ENCODE peak calls at places on chromosome 6, in nine cellular contexts. F is glutamatergic neuron, G is mesothelial cell of epicardium, J is tibial artery, X is lung, Y is AG10803, I is RWPE2, B is heart right ventricle, L is GM06990. U is an unnamed sample.

GRCh38 chr6:97437087-97437486 is 154.1 kb upstream of the MMS22L start:
- DNase-seq in J (no peak), G (no peak), Y (peak), I (no peak), F (no peak), X (no peak), B (no peak), L (no peak), U (no peak)

GRCh38 chr6:41625442-41625841 is 12.8 kb upstream of the MDFI start:
- DNase-seq in I (no peak), F (no peak), L (no peak), G (no peak), J (peak), B (peak), Y (no peak), X (no peak), U (no peak)

GRCh38 chr6:16205377-16206144 is 32.8 kb upstream of the GMPR start:
- DNase-seq in Y (peak), B (peak), I (no peak), L (peak), X (no peak), F (peak), J (no peak), G (no peak), U (peak)

GRCh38 chr6:14671937-14672336 is 554.4 kb downstream of the CD83 start:
- DNase-seq in I (no peak), F (no peak), L (no peak), B (no peak), X (no peak), Y (no peak), G (no peak), J (no peak), U (no peak)

GRCh38 chr6:88165877-88166492 is at the start of gene CNR1:
- DNase-seq in B (peak), J (peak), I (no peak), G (peak), L (peak), Y (peak), F (peak), X (peak), U (peak)

GRCh38 chr6:109526905-109527628 is 44.0 kb upstream of the ZBTB24 start:
- DNase-seq in B (peak), X (peak), I (no peak), F (peak), J (no peak), L (peak), Y (peak), G (no peak), U (peak)

GRCh38 chr6:135537782-135538301 is 40.3 kb upstream of the AHI1 start:
- DNase-seq in I (no peak), F (no peak), L (no peak), Y (peak), J (no peak), B (no peak), X (no peak), G (no peak), U (no peak)

GRCh38 chr6:158835616-158836221 is 16.6 kb upstream of the EZR start:
- DNase-seq in X (peak), I (no peak), L (no peak), Y (no peak), G (no peak), B (peak), J (no peak), F (no peak), U (no peak)

GRCh38 chr6:166997768-166998255 is 1.4 kb upstream of the CEP43 start:
- DNase-seq in F (peak), L (peak), J (peak), I (peak), B (peak), X (peak), G (no peak), Y (peak), U (peak)

GRCh38 chr6:111818539-111819226 is 54.6 kb downstream of the FYN start:
- DNase-seq in L (no peak), Y (peak), I (no peak), X (no peak), B (no peak), J (no peak), F (no peak), G (no peak), U (no peak)

GRCh38 chr6:134984821-134985220 is 34.9 kb upstream of the ALDH8A1 start:
- DNase-seq in F (no peak), L (no peak), Y (peak), J (no peak), B (no peak), X (no peak), I (no peak), G (no peak), U (no peak)

GRCh38 chr6:166852484-166852975 is 103.8 kb downstream of the RNASET2 start:
- DNase-seq in Y (no peak), X (no peak), L (no peak), I (no peak), G (no peak), B (no peak), J (no peak), F (no peak), U (no peak)

GRCh38 chr6:108920751-108921150 is 72.5 kb downstream of the ARMC2 start:
- DNase-seq in X (no peak), I (no peak), F (no peak), G (no peak), B (no peak), J (no peak), L (no peak), Y (no peak), U (no peak)

GRCh38 chr6:21026576-21027273 is 492.5 kb downstream of the CDKAL1 start:
- DNase-seq in X (no peak), I (no peak), F (no peak), Y (peak), L (no peak), J (no peak), G (no peak), B (no peak), U (no peak)

GRCh38 chr6:108610270-108610839 is 49.6 kb downstream of the FOXO3 start:
- DNase-seq in Y (no peak), J (no peak), I (no peak), B (no peak), F (no peak), X (no peak), L (no peak), G (no peak), U (no peak)

GRCh38 chr6:112037783-112038216 is 16.1 kb upstream of the CCN6 start:
- DNase-seq in Y (peak), J (peak), G (no peak), L (no peak), I (no peak), X (no peak), B (peak), F (no peak), U (no peak)

GRCh38 chr6:101626264-101626663 is 232.8 kb downstream of the GRIK2 start:
- DNase-seq in Y (no peak), I (no peak), G (no peak), X (no peak), F (peak), J (no peak), B (no peak), L (no peak), U (no peak)

GRCh38 chr6:37260063-37260843 is 2.3 kb upstream of the TMEM217 start:
- DNase-seq in G (no peak), F (no peak), L (peak), X (no peak), J (no peak), B (no peak), I (no peak), Y (no peak), U (no peak)

GRCh38 chr6:75243333-75244062 is at the start of gene COX7A2:
- DNase-seq in L (peak), F (peak), G (peak), I (peak), J (peak), B (peak), X (peak), Y (peak), U (peak)

GRCh38 chr6:154591220-154591619 is 80.7 kb upstream of the CNKSR3 start:
- DNase-seq in F (no peak), Y (no peak), X (no peak), J (no peak), I (no peak), B (no peak), G (no peak), L (no peak), U (no peak)

GRCh38 chr6:31548423-31548873 is 1.0 kb downstream of the NFKBIL1 start:
- DNase-seq in X (no peak), L (no peak), J (no peak), B (no peak), I (no peak), Y (no peak), F (no peak), G (no peak), U (no peak)

GRCh38 chr6:35552285-35552917 is 39.7 kb upstream of the TULP1 start:
- DNase-seq in I (no peak), G (no peak), J (no peak), F (no peak), Y (peak), B (no peak), L (peak), X (peak), U (peak)

GRCh38 chr6:27503436-27504030 is 30.6 kb upstream of the ZNF184 start:
- DNase-seq in J (peak), X (peak), B (peak), I (no peak), L (peak), G (peak), Y (peak), F (peak), U (peak)

GRCh38 chr6:159788276-159788675 is 1.1 kb downstream of the TCP1 start:
- DNase-seq in L (no peak), J (no peak), F (no peak), B (no peak), X (no peak), I (no peak), Y (no peak), G (no peak), U (no peak)

GRCh38 chr6:32886674-32887383 is 32.8 kb downstream of the PSMB9 start:
- DNase-seq in X (no peak), Y (peak), I (no peak), G (no peak), B (no peak), F (no peak), L (no peak), J (no peak), U (no peak)

GRCh38 chr6:155125916-155126315 is 130.8 kb downstream of the TIAM2 start:
- DNase-seq in L (no peak), X (no peak), Y (peak), I (no peak), G (no peak), J (no peak), B (no peak), F (no peak), U (no peak)

GRCh38 chr6:35688605-35689322 is at the start of gene FKBP5:
- DNase-seq in X (peak), I (peak), J (peak), B (peak), F (peak), G (peak), Y (peak), L (peak), U (peak)

GRCh38 chr6:4059115-4059777 is 19.7 kb downstream of the FAM217A start:
- DNase-seq in I (peak), L (no peak), G (no peak), X (no peak), B (no peak), J (no peak), Y (peak), F (no peak), U (no peak)

GRCh38 chr6:35319346-35320030 is 21.9 kb downstream of the DEF6 start:
- DNase-seq in B (no peak), J (no peak), X (no peak), Y (no peak), L (no peak), G (no peak), I (no peak), F (no peak), U (no peak)

GRCh38 chr6:39892490-39893129 is 41.7 kb downstream of the MOCS1 start:
- DNase-seq in F (peak), B (peak), L (no peak), G (no peak), J (peak), X (peak), I (no peak), Y (peak), U (peak)

GRCh38 chr6:144617231-144618199 is 332.4 kb downstream of the UTRN start:
- DNase-seq in L (no peak), Y (peak), I (no peak), J (no peak), X (no peak), B (no peak), F (no peak), G (no peak), U (no peak)

GRCh38 chr6:46954819-46955520 is 33.2 kb upstream of the ADGRF5 start:
- DNase-seq in X (peak), F (no peak), L (no peak), I (no peak), B (peak), G (no peak), J (no peak), Y (no peak), U (no peak)

GRCh38 chr6:27891300-27891913 is 20.8 kb downstream of the OR2B2 start:
- DNase-seq in B (no peak), L (no peak), J (no peak), I (no peak), Y (no peak), F (no peak), G (no peak), X (no peak), U (no peak)

GRCh38 chr6:140907235-140907634 is 1225.5 kb upstream of the GJE1 start:
- DNase-seq in B (no peak), L (no peak), F (no peak), G (no peak), J (no peak), X (no peak), Y (no peak), I (no peak), U (no peak)

GRCh38 chr6:56856036-56856580 is 98.8 kb upstream of the BEND6 start:
- DNase-seq in G (no peak), Y (no peak), L (no peak), X (no peak), F (no peak), I (no peak), B (peak), J (no peak), U (no peak)

GRCh38 chr6:18362058-18362561 is 25.0 kb upstream of the RNF144B start:
- DNase-seq in J (no peak), L (no peak), F (no peak), G (no peak), Y (peak), X (no peak), I (no peak), B (no peak), U (no peak)

GRCh38 chr6:163352011-163352685 is 62.4 kb upstream of the QKI start:
- DNase-seq in J (no peak), X (no peak), G (no peak), F (no peak), B (no peak), Y (no peak), L (no peak), I (no peak), U (no peak)

GRCh38 chr6:39128106-39128505 is 13.1 kb upstream of the SAYSD1 start:
- DNase-seq in L (no peak), F (no peak), I (no peak), X (no peak), G (no peak), J (no peak), Y (peak), B (no peak), U (no peak)

GRCh38 chr6:6686176-6686575 is 97.7 kb downstream of the LY86 start:
- DNase-seq in B (no peak), X (no peak), F (no peak), Y (no peak), J (no peak), G (no peak), L (no peak), I (no peak), U (no peak)

GRCh38 chr6:55449219-55449618 is 122.0 kb downstream of the GFRAL start:
- DNase-seq in F (no peak), I (no peak), J (no peak), L (no peak), Y (no peak), X (no peak), B (no peak), G (no peak), U (no peak)
- TF ChIP-seq CTCF in F (no peak), I (peak), J (no peak), L (no peak), Y (no peak), X (no peak), B (no peak), G (no peak), U (no peak)

GRCh38 chr6:156598316-156598715 is 178.9 kb upstream of the ARID1B start:
- DNase-seq in X (no peak), J (no peak), F (no peak), Y (no peak), I (no peak), L (no peak), B (no peak), G (no peak), U (no peak)
- TF ChIP-seq CTCF in X (no peak), J (no peak), F (no peak), Y (no peak), I (no peak), L (no peak), B (no peak), G (no peak), U (no peak)

GRCh38 chr6:34149831-34150400 is 4.0 kb upstream of the GRM4 start:
- DNase-seq in L (no peak), J (peak), F (no peak), G (no peak), X (no peak), B (no peak), I (peak), Y (no peak), U (no peak)

GRCh38 chr6:34152806-34153565 is 7.1 kb upstream of the GRM4 start:
- DNase-seq in B (no peak), X (no peak), F (no peak), Y (no peak), J (peak), G (no peak), I (peak), L (no peak), U (no peak)

GRCh38 chr6:34150766-34151165 is 4.9 kb upstream of the GRM4 start:
- DNase-seq in L (no peak), I (peak), X (no peak), F (no peak), B (no peak), G (no peak), J (peak), Y (no peak), U (no peak)

GRCh38 chr6:34152042-34152524 is 6.2 kb upstream of the GRM4 start:
- DNase-seq in I (peak), G (no peak), L (no peak), F (no peak), J (peak), B (no peak), X (no peak), Y (no peak), U (no peak)

GRCh38 chr6:34151321-34152041 is 5.6 kb upstream of the GRM4 start:
- DNase-seq in L (no peak), X (no peak), Y (no peak), J (peak), I (peak), B (no peak), F (no peak), G (no peak), U (no peak)
- TF ChIP-seq CTCF in L (no peak), X (no peak), Y (no peak), J (no peak), I (peak), B (no peak), F (no peak), G (no peak), U (no peak)

GRCh38 chr6:79782775-79783174 is 151.6 kb downstream of the SH3BGRL2 start:
- DNase-seq in J (no peak), F (no peak), G (no peak), Y (no peak), B (no peak), I (no peak), X (no peak), L (no peak), U (no peak)

GRCh38 chr6:79781916-79782315 is 150.8 kb downstream of the SH3BGRL2 start:
- DNase-seq in X (no peak), J (no peak), F (no peak), Y (no peak), I (no peak), L (no peak), B (no peak), G (no peak), U (no peak)

GRCh38 chr6:79777713-79778579 is 146.8 kb downstream of the SH3BGRL2 start:
- DNase-seq in B (peak), X (peak), I (peak), F (peak), J (peak), Y (peak), G (peak), L (peak), U (peak)

GRCh38 chr6:79775222-79775621 is 144.1 kb downstream of the SH3BGRL2 start:
- DNase-seq in F (no peak), I (no peak), J (no peak), L (no peak), B (no peak), X (no peak), G (no peak), Y (no peak), U (no peak)

GRCh38 chr6:79778794-79779193 is 147.7 kb downstream of the SH3BGRL2 start:
- DNase-seq in G (no peak), F (no peak), B (no peak), J (no peak), Y (no peak), L (no peak), I (no peak), X (no peak), U (no peak)
- TF ChIP-seq CTCF in G (no peak), F (no peak), B (no peak), J (no peak), Y (no peak), L (no peak), I (no peak), X (no peak), U (no peak)

U was measured in neural crest cell.